ENCODE peak calls at places on chromosome X, in six cellular contexts. Y is breast epithelium; V is effector memory CD4-positive, alpha-beta T cell; I is GM23338; S is CD4-positive, CD25-positive, alpha-beta regulatory T cell; O is heart left ventricle. P is an unnamed sample. For H3K4me1 and H3K36me3, the result is how much of the 10 kb centered on the place peaks cover.

GRCh38 chrX:141642979-141643378 is 53.5 kb downstream of the SPANXA2 start:
- DNase-seq in Y (no peak), V (no peak), I (peak), S (no peak), O (no peak), P (no peak)

GRCh38 chrX:20609916-20610415 is 343.3 kb upstream of the RPS6KA3 start:
- DNase-seq in Y (no peak), V (no peak), I (no peak), S (no peak), O (no peak), P (peak)

GRCh38 chrX:56385336-56385735 is 153.2 kb downstream of the KLF8 start:
- DNase-seq in Y (no peak), V (no peak), I (no peak), S (peak), O (no peak), P (no peak)

GRCh38 chrX:111519215-111519614 is 7.8 kb downstream of the SERTM2 start:
- DNase-seq in Y (no peak), V (no peak), I (peak), S (no peak), O (no peak), P (peak)

GRCh38 chrX:56766554-56767412 is 37.7 kb downstream of the NBDY start:
- DNase-seq in Y (no peak), V (no peak), I (no peak), S (peak), O (no peak), P (no peak)

GRCh38 chrX:40140706-40141499 is 43.1 kb upstream of the BCOR start:
- DNase-seq in Y (no peak), V (no peak), I (peak), S (no peak), O (peak), P (no peak)

GRCh38 chrX:122203399-122203798 is 980.7 kb upstream of the GRIA3 start:
- DNase-seq in Y (no peak), V (no peak), I (peak), S (no peak), O (no peak), P (no peak)

GRCh38 chrX:39734174-39734776 is 363.5 kb downstream of the BCOR start:
- DNase-seq in Y (no peak), V (no peak), I (no peak), S (no peak), O (no peak), P (no peak)

GRCh38 chrX:17617794-17618193 is 119.5 kb upstream of the SCML1 start:
- DNase-seq in Y (no peak), V (no peak), I (no peak), S (no peak), O (no peak), P (peak)

GRCh38 chrX:72023071-72023470 is 108.6 kb downstream of the RTL5 start:
- DNase-seq in Y (no peak), V (no peak), I (no peak), S (no peak), O (no peak), P (no peak)

GRCh38 chrX:121238093-121238492 is 190.7 kb downstream of the GLUD2 start:
- DNase-seq in Y (no peak), V (no peak), I (no peak), S (no peak), O (no peak), P (no peak)

GRCh38 chrX:101450951-101451350 is 34.3 kb upstream of the ARMCX4 start:
- DNase-seq in Y (no peak), V (no peak), I (no peak), S (no peak), O (no peak), P (no peak)

GRCh38 chrX:121231566-121232358 is 184.4 kb downstream of the GLUD2 start:
- DNase-seq in Y (no peak), V (no peak), I (no peak), S (no peak), O (no peak), P (no peak)

GRCh38 chrX:47091149-47091775 is 13.0 kb downstream of the RGN start:
- DNase-seq in Y (no peak), V (no peak), I (peak), S (peak), O (no peak), P (no peak)

GRCh38 chrX:17081969-17082368 is 135.5 kb downstream of the REPS2 start:
- DNase-seq in Y (no peak), V (no peak), I (no peak), S (no peak), O (no peak), P (no peak)

GRCh38 chrX:40006025-40007017 is 91.4 kb downstream of the BCOR start:
- DNase-seq in Y (peak), V (no peak), I (peak), S (no peak), O (peak), P (no peak)

GRCh38 chrX:81174286-81174685 is 27.4 kb downstream of the HMGN5 start:
- DNase-seq in Y (no peak), V (no peak), I (peak), S (peak), O (no peak), P (no peak)

GRCh38 chrX:145825896-145826295 is 8.3 kb downstream of the SLITRK2 start:
- DNase-seq in Y (no peak), V (no peak), I (peak), S (peak), O (no peak), P (no peak)

GRCh38 chrX:13780868-13781427 is 35.9 kb downstream of the GPM6B start:
- DNase-seq in Y (no peak), V (no peak), I (no peak), S (no peak), O (no peak), P (no peak)

GRCh38 chrX:10173331-10173900 is 16.6 kb downstream of the CLCN4 start:
- DNase-seq in Y (peak), V (no peak), I (peak), S (no peak), O (no peak), P (no peak)

GRCh38 chrX:102627640-102628039 is 23.6 kb upstream of the GPRASP1 start:
- DNase-seq in Y (no peak), V (no peak), I (no peak), S (no peak), O (no peak), P (no peak)

GRCh38 chrX:20263474-20263873 is 3.2 kb downstream of the RPS6KA3 start:
- DNase-seq in Y (no peak), V (no peak), I (no peak), S (peak), O (no peak), P (no peak)

GRCh38 chrX:1222511-1223252 is 10.2 kb upstream of the CRLF2 start:
- DNase-seq in Y (no peak), V (no peak), I (no peak), S (no peak), O (no peak), P (no peak)

GRCh38 chrX:2550288-2551020 is 49.7 kb upstream of the DHRSX start:
- DNase-seq in Y (no peak), V (no peak), I (no peak), S (no peak), O (no peak), P (no peak)

GRCh38 chrX:56813318-56813837 is 84.3 kb downstream of the NBDY start:
- DNase-seq in Y (no peak), V (peak), I (no peak), S (peak), O (no peak), P (no peak)

GRCh38 chrX:4380710-4381109 is 667.3 kb upstream of the PRKX start:
- DNase-seq in Y (no peak), V (no peak), I (peak), S (no peak), O (no peak), P (no peak)

GRCh38 chrX:110836982-110837381 is 41.4 kb upstream of the CHRDL1 start:
- DNase-seq in Y (no peak), V (no peak), I (peak), S (no peak), O (no peak), P (peak)

GRCh38 chrX:111511477-111511876 is at the start of gene SERTM2:
- DNase-seq in Y (no peak), V (no peak), I (peak), S (no peak), O (no peak), P (no peak)

GRCh38 chrX:99172958-99173357 is 1237.1 kb downstream of the PCDH19 start:
- DNase-seq in Y (no peak), V (no peak), I (peak), S (no peak), O (no peak), P (no peak)

GRCh38 chrX:27838176-27838575 is 30.4 kb downstream of the MAGEB10 start:
- DNase-seq in Y (no peak), V (no peak), I (no peak), S (no peak), O (no peak), P (no peak)

GRCh38 chrX:111008126-111008525 is 87.9 kb upstream of the PAK3 start:
- DNase-seq in Y (no peak), V (no peak), I (no peak), S (no peak), O (no peak), P (no peak)

GRCh38 chrX:142156567-142156966 is 48.5 kb downstream of the MAGEC2 start:
- DNase-seq in Y (no peak), V (no peak), I (peak), S (no peak), O (no peak), P (no peak)

GRCh38 chrX:148382983-148383382 is 117.4 kb upstream of the AFF2 start:
- DNase-seq in Y (no peak), V (no peak), I (peak), S (no peak), O (no peak), P (no peak)

GRCh38 chrX:106621836-106622235 is 10.1 kb downstream of the RADX start:
- DNase-seq in Y (no peak), V (no peak), I (no peak), S (no peak), O (no peak), P (no peak)
- H3K4me1 ChIP-seq in Y (under half), V (under half), I (under half), S (under half), O (under half), P (under half)

GRCh38 chrX:123222920-123223319 is 38.8 kb downstream of the GRIA3 start:
- DNase-seq in Y (no peak), V (no peak), I (no peak), S (no peak), O (no peak), P (no peak)
- H3K36me3 ChIP-seq in Y (under half), V (under half), I (under half), S (under half), O (under half), P (under half)

DNA sequence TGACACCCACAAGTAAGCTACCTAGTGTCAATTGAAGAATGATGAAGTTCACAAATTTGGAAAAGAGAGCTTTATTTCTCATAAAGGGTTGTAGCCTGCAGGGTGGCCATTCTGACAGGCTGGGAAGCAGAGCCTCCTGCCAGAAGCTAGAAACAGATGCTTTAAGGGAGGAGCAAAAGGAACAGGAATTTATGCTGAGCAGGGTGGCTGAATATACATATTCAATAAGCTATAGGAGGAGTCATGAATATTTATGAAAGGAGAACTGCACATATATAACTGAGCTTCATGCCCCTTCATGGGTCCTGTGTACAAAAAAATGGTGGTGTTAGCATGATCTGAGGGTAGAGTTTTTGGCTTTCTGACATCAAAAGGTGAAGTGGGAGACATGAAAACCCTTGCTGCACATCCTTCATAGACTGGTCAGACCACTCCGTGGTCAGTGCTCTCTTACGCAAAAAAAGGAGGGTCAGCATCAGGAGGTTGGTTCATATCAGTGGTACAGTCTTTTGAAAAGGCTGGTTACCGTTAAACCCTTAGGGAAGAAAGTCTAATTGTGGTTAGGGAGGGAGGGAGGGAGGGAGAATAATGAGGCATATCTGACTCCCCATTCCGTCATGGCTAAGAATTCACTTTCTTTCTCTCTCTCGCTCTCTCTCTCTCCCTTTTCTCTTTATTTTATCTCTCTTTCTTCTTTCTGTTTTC is 121.4 kb downstream of the LUZP4 start:
- DNase-seq in Y (no peak), V (no peak), I (no peak), S (no peak), O (no peak), P (no peak)
- H3K4me3 ChIP-seq in Y (no peak), V (no peak), I (no peak), S (no peak), O (no peak), P (no peak)

GRCh38 chrX:151737494-151737893 is 2.9 kb downstream of the CNGA2 start:
- DNase-seq in Y (no peak), V (no peak), I (no peak), S (no peak), O (no peak), P (no peak)
- H3K4me1 ChIP-seq in Y (under half), V (under half), I (under half), S (under half), O (under half), P (under half)

DNA sequence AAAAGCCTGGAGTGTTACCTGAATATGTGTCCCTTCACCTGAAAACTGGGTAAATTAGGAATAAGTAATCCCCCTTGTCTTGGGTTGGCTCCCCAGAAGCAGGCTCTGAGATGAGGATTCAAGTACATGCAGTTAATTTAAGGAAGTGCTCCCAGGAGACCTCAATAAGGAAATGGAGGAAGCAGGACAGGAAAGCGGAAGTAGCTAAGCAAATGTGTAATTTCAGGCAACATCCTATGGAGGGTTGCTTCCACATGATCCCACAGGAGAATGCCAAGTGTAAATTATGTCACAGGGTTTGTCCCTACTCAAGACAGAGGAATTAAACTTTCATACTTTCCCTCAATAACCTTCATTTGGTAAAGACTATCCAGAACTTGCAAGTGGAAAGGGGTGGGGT is 48.1 kb upstream of the ARHGEF6 start:
- DNase-seq in Y (no peak), V (no peak), I (no peak), S (no peak), O (no peak), P (no peak)
- H3K36me3 ChIP-seq in Y (under half), V (under half), I (under half), S (under half), O (under half), P (under half)

GRCh38 chrX:153921070-153921469 is 5.0 kb downstream of the ARHGAP4 start:
- DNase-seq in Y (no peak), V (no peak), I (no peak), S (no peak), O (no peak), P (no peak)
- H3K4me3 ChIP-seq in Y (peak), V (no peak), I (no peak), S (no peak), O (no peak), P (peak)

GRCh38 chrX:48917139-48917980 is 1.5 kb downstream of the PIM2 start:
- DNase-seq in Y (peak), V (peak), I (peak), S (peak), O (peak), P (peak)
- H3K4me1 ChIP-seq in Y (under half), V (half or more), I (under half), S (half or more), O (under half), P (under half)

P was measured in BE2C.